ENCODE peak calls at places on chromosomes 13 and 19, in four cellular contexts. G is iris pigment epithelial cell; Q is Kasumi-1; A is stimulated activated CD4-positive, alpha-beta T cell treated with anti-CD3 and anti-CD28 coated beads, Interleukin-15, amount 100 ng/mL, for 1 hour. V is an unnamed sample.

GRCh38 chr19:45348367-45349125 is 8.0 kb downstream of the KLC3 start:
- DNase-seq in G (no peak), Q (no peak), A (no peak), V (no peak)

GRCh38 chr19:7898967-7899366 is 4.7 kb upstream of the MAP2K7 start:
- DNase-seq in G (no peak), Q (no peak), A (no peak), V (no peak)

GRCh38 chr19:4379383-4380253 is 20.7 kb downstream of the SH3GL1 start:
- DNase-seq in G (peak; percentile 48), Q (no peak), A (no peak), V (peak; percentile 75)

GRCh38 chr19:1350861-1351260 is 32.8 kb upstream of the NDUFS7 start:
- DNase-seq in G (no peak), Q (no peak), A (no peak), V (no peak)

GRCh38 chr19:51695702-51696315 is 2.7 kb downstream of the SPACA6 start:
- DNase-seq in G (no peak), Q (no peak), A (no peak), V (no peak)

GRCh38 chr19:8084152-8084551 is 31.6 kb downstream of the CCL25 start:
- DNase-seq in G (no peak), Q (no peak), A (no peak), V (no peak)

GRCh38 chr13:51689597-51689996 is 105.3 kb downstream of the WDFY2 start:
- DNase-seq in G (no peak), Q (no peak), A (no peak), V (no peak)

GRCh38 chr13:79581870-79582315 is 100.9 kb downstream of the NDFIP2 start:
- DNase-seq in G (peak; percentile 28), Q (no peak), A (no peak), V (no peak)

GRCh38 chr19:53906211-53907192 is 2.6 kb upstream of the CACNG7 start:
- DNase-seq in G (no peak), Q (peak; percentile 11), A (peak; percentile 60), V (peak; percentile 52)

GRCh38 chr19:14971474-14971873 is 8.2 kb downstream of the SLC1A6 start:
- DNase-seq in G (no peak), Q (no peak), A (no peak), V (no peak)

GRCh38 chr19:3586707-3587346 is 1.5 kb downstream of the GIPC3 start:
- DNase-seq in G (no peak), Q (no peak), A (no peak), V (no peak)

GRCh38 chr19:38664503-38665211 is 17.2 kb downstream of the ACTN4 start:
- DNase-seq in G (no peak), Q (peak; percentile 96), A (no peak), V (peak; percentile 41)

GRCh38 chr19:36113895-36114762 is 546 bp downstream of the POLR2I start:
- DNase-seq in G (peak; percentile 28), Q (no peak), A (no peak), V (peak; percentile 41)

GRCh38 chr19:35768082-35768421 is 7.3 kb upstream of the ARHGAP33 start:
- DNase-seq in G (no peak), Q (no peak), A (no peak), V (no peak)

GRCh38 chr13:57634829-57635165 is 3.3 kb downstream of the PCDH17 start:
- DNase-seq in G (no peak), Q (no peak), A (no peak), V (no peak)

GRCh38 chr13:111518161-111518791 is 197.8 kb downstream of the TEX29 start:
- DNase-seq in G (no peak), Q (no peak), A (no peak), V (no peak)

GRCh38 chr13:30997697-30998547 is 65.5 kb downstream of the TEX26 start:
- DNase-seq in G (no peak), Q (no peak), A (no peak), V (no peak)

GRCh38 chr13:52195052-52195837 is 35.8 kb upstream of the NEK3 start:
- DNase-seq in G (peak; percentile 85), Q (peak; percentile 67), A (peak; percentile 33), V (peak; percentile 84)

GRCh38 chr13:44903596-44903995 is 85.7 kb downstream of the NUFIP1 start:
- DNase-seq in G (peak; percentile 91), Q (no peak), A (no peak), V (peak; percentile 49)

GRCh38 chr13:59603646-59604045 is 560.1 kb downstream of the DIAPH3 start:
- DNase-seq in G (no peak), Q (no peak), A (no peak), V (no peak)

GRCh38 chr13:90680826-90681225 is 666.7 kb upstream of the MIR17HG start:
- DNase-seq in G (peak; percentile 4), Q (no peak), A (no peak), V (no peak)

GRCh38 chr13:19978830-19979437 is 20.4 kb downstream of the ZMYM2 start:
- DNase-seq in G (no peak), Q (no peak), A (no peak), V (no peak)

GRCh38 chr13:114110091-114110829 is 22.2 kb downstream of the RASA3 start:
- DNase-seq in G (no peak), Q (peak; percentile 86), A (peak; percentile 46), V (peak; percentile 93)

GRCh38 chr13:76944457-76944856 is 3.9 kb upstream of the ACOD1 start:
- DNase-seq in G (peak; percentile 80), Q (no peak), A (no peak), V (peak; percentile 40)